ENCODE peak calls at places on chromosome 6, in four cellular contexts. L, K, S and B are unnamed samples.

GRCh38 chr6:44061375-44062104 is 65.7 kb downstream of the MRPL14 start:
- DNase-seq in K (no peak), L (no peak), S (no peak), B (no peak)

GRCh38 chr6:134740473-134741192 is 209.3 kb downstream of the ALDH8A1 start:
- DNase-seq in K (no peak), S (no peak), L (no peak), B (no peak)

GRCh38 chr6:41679696-41680095 is 41.4 kb downstream of the MDFI start:
- DNase-seq in L (no peak), K (no peak), S (no peak), B (no peak)

GRCh38 chr6:14831070-14831469 is 414.8 kb upstream of the JARID2 start:
- DNase-seq in S (no peak), K (no peak), L (no peak), B (no peak)

GRCh38 chr6:78259935-78260334 is 607.1 kb downstream of the MEI4 start:
- DNase-seq in S (no peak), K (no peak), L (no peak), B (no peak)

GRCh38 chr6:14366315-14366714 is 248.7 kb downstream of the CD83 start:
- DNase-seq in S (no peak), K (no peak), L (no peak), B (no peak)

GRCh38 chr6:147740326-147740725 is 231.8 kb downstream of the SAMD5 start:
- DNase-seq in L (no peak), K (no peak), S (no peak), B (no peak)

GRCh38 chr6:99507648-99508047 is 7.6 kb downstream of the USP45 start:
- DNase-seq in K (no peak), L (no peak), S (no peak), B (no peak)

GRCh38 chr6:170208651-170209353 is 82.1 kb downstream of the DLL1 start:
- DNase-seq in K (no peak), L (no peak), S (no peak), B (no peak)

GRCh38 chr6:66788579-66788978 is 1081.6 kb upstream of the EYS start:
- DNase-seq in L (no peak), S (no peak), K (no peak), B (no peak)

GRCh38 chr6:108200631-108201030 is 34.8 kb downstream of the NR2E1 start:
- DNase-seq in K (peak), S (no peak), L (peak), B (peak)

GRCh38 chr6:151805286-151805840 is 2.1 kb upstream of the ESR1 start:
- DNase-seq in S (no peak), K (no peak), L (no peak), B (no peak)

GRCh38 chr6:131275273-131275672 is 140.0 kb downstream of the AKAP7 start:
- DNase-seq in S (no peak), L (no peak), K (no peak), B (no peak)

GRCh38 chr6:5130135-5130866 is 45.2 kb downstream of the PPP1R3G start:
- DNase-seq in K (no peak), S (no peak), L (no peak), B (no peak)

GRCh38 chr6:15546591-15546990 is 116.2 kb downstream of the DTNBP1 start:
- DNase-seq in S (no peak), K (no peak), L (no peak), B (no peak)

GRCh38 chr6:149897015-149897697 is 757 bp downstream of the RAET1E start:
- DNase-seq in L (peak), S (no peak), K (no peak), B (no peak)

GRCh38 chr6:37674161-37674560 is 23.5 kb downstream of the MDGA1 start:
- DNase-seq in K (no peak), S (no peak), L (no peak), B (no peak)

GRCh38 chr6:157753291-157753690 is 69.8 kb upstream of the SNX9 start:
- DNase-seq in L (no peak), S (no peak), K (no peak), B (no peak)

GRCh38 chr6:66949191-66949661 is 1242.2 kb upstream of the EYS start:
- DNase-seq in S (no peak), K (no peak), L (no peak), B (no peak)

GRCh38 chr6:24493945-24494725 is 634 bp upstream of the ALDH5A1 start:
- DNase-seq in S (no peak), K (no peak), L (no peak), B (no peak)
- TF ChIP-seq TCF7L2 in S (no peak), K (no peak), L (no peak), B (no peak)

DNA sequence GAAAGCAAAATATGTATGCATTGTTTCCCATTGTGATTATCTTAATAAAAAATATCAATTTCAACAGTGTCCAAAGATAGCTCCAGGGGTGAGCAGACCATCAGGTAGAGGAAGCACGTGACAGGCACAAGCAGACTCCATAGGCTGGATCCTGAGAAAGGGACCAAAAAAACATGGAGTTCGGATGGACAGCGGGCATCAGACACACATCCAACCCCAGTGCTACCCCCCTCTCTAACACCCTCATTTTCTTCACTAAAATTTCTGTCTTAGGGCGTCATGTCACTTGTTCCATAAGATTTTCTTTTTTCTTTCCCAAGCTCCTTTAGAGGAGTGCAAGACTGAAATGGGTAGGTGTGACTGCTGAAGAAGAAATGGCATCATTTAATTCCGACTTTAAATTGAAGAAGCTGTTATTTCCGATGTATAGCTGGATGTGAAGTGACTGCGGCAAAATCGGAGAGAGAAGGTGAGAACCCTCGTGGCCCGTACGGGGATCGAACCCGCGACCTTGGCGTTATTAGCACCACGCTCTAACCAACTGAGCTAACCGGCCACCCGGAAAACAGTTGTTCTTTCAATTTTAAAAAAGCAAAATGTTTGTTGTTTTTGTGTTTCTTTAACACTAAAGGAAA is 10.3 kb upstream of the PRSS16 start:
- DNase-seq in L (peak), S (peak), K (peak), B (peak)
- TF ChIP-seq TCF7L2 in L (no peak), S (no peak), K (no peak), B (no peak)

GRCh38 chr6:39568896-39569295 is 156.3 kb downstream of the KIF6 start:
- DNase-seq in S (no peak), L (no peak), K (no peak), B (no peak)
- TF ChIP-seq TCF7L2 in S (no peak), L (no peak), K (no peak), B (no peak)

GRCh38 chr6:168099201-168100010 is 20.4 kb upstream of the FRMD1 start:
- DNase-seq in K (no peak), L (no peak), S (no peak), B (no peak)

GRCh38 chr6:168097221-168097620 is 18.2 kb upstream of the FRMD1 start:
- DNase-seq in K (no peak), L (no peak), S (no peak), B (no peak)

GRCh38 chr6:168096271-168096764 is 17.3 kb upstream of the FRMD1 start:
- DNase-seq in S (no peak), K (no peak), L (no peak), B (no peak)

GRCh38 chr6:168098431-168098861 is 19.4 kb upstream of the FRMD1 start:
- DNase-seq in S (no peak), L (no peak), K (no peak), B (no peak)

DNA sequence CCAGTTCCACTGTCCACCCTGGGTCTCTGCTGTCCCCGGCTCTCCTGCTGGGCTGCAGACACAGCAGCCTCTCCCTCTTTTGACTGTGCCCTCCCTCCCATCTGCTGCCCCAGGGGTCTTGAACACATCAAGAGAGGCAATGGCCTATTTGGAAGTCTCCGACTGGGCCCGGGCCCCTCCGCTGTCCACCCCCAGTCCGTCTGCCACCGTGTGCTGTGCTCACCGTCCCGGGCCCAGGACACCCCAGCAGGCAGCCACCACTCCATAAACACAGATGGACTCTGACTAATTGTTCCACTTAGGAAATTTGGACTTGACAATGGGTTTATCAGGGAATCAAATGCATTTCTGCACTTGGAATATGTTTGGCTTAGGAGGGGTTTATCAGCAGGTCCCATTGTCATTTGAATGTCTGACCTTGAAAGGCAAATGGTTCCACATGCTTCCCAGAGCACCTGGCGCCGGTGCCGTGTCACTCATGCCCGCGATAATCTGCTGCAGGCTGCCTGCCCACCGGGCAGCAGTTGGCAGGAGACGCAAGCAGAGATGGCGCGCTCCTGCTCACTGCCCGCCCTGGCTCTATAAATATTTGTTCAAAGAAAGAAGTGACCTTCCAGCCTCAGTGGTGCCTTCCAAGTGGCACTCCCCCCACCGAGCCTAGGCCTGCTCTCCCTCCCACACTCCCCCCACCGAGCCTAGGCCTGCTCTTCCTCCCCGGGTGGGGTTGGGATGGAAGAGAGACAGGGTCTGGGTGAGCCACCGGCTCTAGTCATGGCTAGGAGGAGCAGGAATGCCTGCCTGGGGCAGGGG is 18.8 kb upstream of the FRMD1 start:
- DNase-seq in L (no peak), K (no peak), S (no peak), B (no peak)
- TF ChIP-seq TCF7L2 in L (no peak), K (no peak), S (no peak), B (no peak)

DNA sequence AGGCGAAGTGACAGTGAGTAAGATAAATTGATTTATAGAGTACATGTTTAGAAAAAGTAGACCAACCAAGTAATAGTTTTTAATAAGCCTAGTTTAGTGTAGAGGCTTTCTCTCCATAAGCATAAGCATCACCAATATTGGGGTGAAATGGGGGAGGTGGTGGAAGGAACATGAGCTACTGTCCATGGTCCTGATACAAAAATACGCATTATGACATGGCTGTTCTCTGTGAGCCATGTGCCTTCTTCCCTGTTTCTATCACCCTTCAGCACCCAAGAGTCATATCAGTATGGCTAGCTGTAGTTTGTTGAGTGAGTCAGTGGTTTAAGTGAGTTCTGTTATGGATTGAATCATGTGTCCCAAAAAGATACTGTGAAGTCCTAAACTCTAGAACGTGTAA is 150.8 kb downstream of the EDN1 start:
- DNase-seq in K (no peak), L (no peak), S (peak), B (no peak)
- TF ChIP-seq TCF7L2 in K (no peak), L (no peak), S (no peak), B (no peak)